ENCODE peak calls at places on chromosome 21, in ten cellular contexts. G, F, C, J, A, Q, O, R, L and P are unnamed samples.

GRCh38 chr21:20641251-20641650 is 357.0 kb upstream of the NCAM2 start:
- DNase-seq in L (no peak), A (no peak), Q (no peak), J (no peak), G (no peak), F (no peak), O (no peak), R (no peak), C (no peak), P (no peak)

GRCh38 chr21:31132574-31133242 is 94.4 kb upstream of the KRTAP19-8 start:
- DNase-seq in F (peak), J (no peak), C (no peak), G (no peak), R (peak), L (no peak), A (no peak), O (peak), Q (no peak), P (no peak)

GRCh38 chr21:35232545-35233176 is 183.6 kb upstream of the RUNX1 start:
- DNase-seq in O (peak), C (no peak), F (no peak), Q (no peak), G (no peak), J (peak), R (peak), L (no peak), A (peak), P (no peak)

GRCh38 chr21:35648512-35648911 is 411.8 kb downstream of the SETD4 start:
- DNase-seq in R (no peak), C (no peak), J (peak), A (no peak), G (no peak), O (no peak), L (peak), F (no peak), Q (no peak), P (no peak)

GRCh38 chr21:42521384-42521783 is 7.7 kb downstream of the SLC37A1 start:
- DNase-seq in C (no peak), R (no peak), A (no peak), L (no peak), G (no peak), F (no peak), O (no peak), Q (no peak), J (no peak), P (no peak)

GRCh38 chr21:41228006-41228370 is 60.0 kb downstream of the BACE2 start:
- DNase-seq in C (no peak), G (no peak), F (no peak), L (no peak), O (no peak), A (peak), J (no peak), R (no peak), Q (no peak), P (peak)

GRCh38 chr21:23900727-23901126 is 1706.6 kb downstream of the MRPL39 start:
- DNase-seq in L (no peak), R (no peak), A (no peak), Q (no peak), G (no peak), C (no peak), F (no peak), J (no peak), O (no peak), P (no peak)

GRCh38 chr21:41536076-41536826 is 28.3 kb upstream of the TMPRSS2 start:
- DNase-seq in A (peak), G (no peak), F (no peak), J (peak), C (no peak), O (no peak), R (no peak), L (no peak), Q (peak), P (peak)

GRCh38 chr21:39441502-39442475 is 3.8 kb downstream of the LCA5L start:
- DNase-seq in A (peak), L (no peak), J (no peak), R (peak), Q (no peak), G (peak), O (peak), F (no peak), C (peak), P (no peak)

GRCh38 chr21:45097827-45098387 is 23.5 kb downstream of the ADARB1 start:
- DNase-seq in G (no peak), L (no peak), O (no peak), R (no peak), A (no peak), J (no peak), C (no peak), F (no peak), Q (no peak), P (no peak)
- TF ChIP-seq CTCF in G (no peak), L (no peak), O (no peak), R (no peak), A (no peak), J (no peak), C (no peak), F (no peak), Q (no peak), P (no peak)

GRCh38 chr21:17279663-17280062 is 233.2 kb upstream of the CXADR start:
- DNase-seq in Q (no peak), R (no peak), F (no peak), L (no peak), J (no peak), C (no peak), G (no peak), O (no peak), A (no peak), P (no peak)
- TF ChIP-seq CTCF in Q (no peak), R (no peak), F (no peak), L (no peak), J (no peak), C (no peak), G (no peak), O (no peak), A (no peak), P (no peak)

DNA sequence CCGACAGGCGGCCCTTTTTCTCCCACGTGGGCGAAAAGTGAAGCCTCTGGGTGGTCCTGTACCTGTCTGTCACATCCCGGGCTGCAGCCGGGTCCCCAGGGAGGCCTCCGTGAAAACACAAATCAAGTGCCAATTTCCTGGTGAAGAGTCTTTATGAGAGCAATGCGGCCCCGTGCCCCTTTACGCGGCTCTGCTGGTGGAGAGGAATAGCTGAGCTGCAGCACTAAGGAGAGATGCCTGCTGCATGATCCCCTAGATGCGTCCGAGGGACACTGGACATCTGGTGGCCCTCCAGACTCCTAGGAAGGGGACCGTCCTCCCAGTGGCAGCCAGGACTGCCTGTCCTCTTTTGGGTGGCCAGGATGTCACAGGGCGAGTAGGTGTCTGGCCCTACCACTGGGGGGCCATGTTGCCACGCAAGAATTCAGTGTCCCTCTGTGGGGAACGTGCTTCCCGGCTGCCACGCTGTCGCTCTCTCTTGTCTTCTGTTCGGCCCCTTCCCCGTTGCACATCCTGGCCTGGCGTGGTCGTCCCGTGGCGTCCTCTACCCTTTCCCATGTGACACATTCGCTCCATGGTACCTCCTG is 38.7 kb downstream of the COL18A1 start:
- DNase-seq in C (no peak), A (no peak), J (no peak), O (no peak), R (no peak), L (no peak), G (no peak), F (no peak), Q (no peak), P (no peak)
- TF ChIP-seq CTCF in C (no peak), A (no peak), J (no peak), O (peak), R (no peak), L (no peak), G (no peak), F (peak), Q (no peak), P (no peak)

GRCh38 chr21:33478858-33479678 is 706 bp downstream of the TMEM50B start:
- DNase-seq in F (no peak), A (peak), G (peak), R (peak), C (peak), Q (peak), L (no peak), J (peak), O (peak), P (peak)
- TF ChIP-seq CTCF in F (peak), A (no peak), G (no peak), R (no peak), C (peak), Q (peak), L (no peak), J (no peak), O (no peak), P (no peak)

GRCh38 chr21:26769613-26770188 is 75.5 kb downstream of the ADAMTS1 start:
- DNase-seq in R (peak), C (peak), Q (no peak), F (no peak), O (peak), J (no peak), L (no peak), G (peak), A (peak), P (no peak)
- TF ChIP-seq CTCF in R (peak), C (peak), Q (peak), F (no peak), O (peak), J (peak), L (peak), G (peak), A (no peak), P (peak)